ENCODE peak calls at places on chromosomes 4 and X, in four cellular contexts. O is cardiac muscle cell, R is sigmoid colon, J is astrocyte. Q is an unnamed sample.

GRCh38 chr4:83947811-83948210 is 411.9 kb downstream of the GPAT3 start:
- DNase-seq in R (no peak), O (no peak), J (no peak), Q (no peak)

GRCh38 chr4:78749258-78749971 is 26.7 kb upstream of the BMP2K start:
- DNase-seq in R (no peak), O (peak; percentile 36), J (peak; percentile 45), Q (no peak)

GRCh38 chr4:137711502-137711901 is 179.2 kb upstream of the PCDH18 start:
- DNase-seq in R (no peak), O (no peak), J (no peak), Q (no peak)

GRCh38 chrX:75989806-75990590 is 182.9 kb upstream of the PBDC1 start:
- DNase-seq in J (no peak), O (no peak), R (no peak), Q (no peak)

GRCh38 chrX:56782791-56783449 is 53.9 kb downstream of the NBDY start:
- DNase-seq in R (peak; percentile 73), J (no peak), O (no peak), Q (no peak)

GRCh38 chrX:105610401-105610800 is 211.9 kb upstream of the NRK start:
- DNase-seq in R (no peak), O (no peak), J (no peak), Q (peak; percentile 3)

GRCh38 chrX:23557070-23557469 is 110.2 kb upstream of the PRDX4 start:
- DNase-seq in R (no peak), J (peak; percentile 25), O (peak; percentile 68), Q (no peak)

GRCh38 chrX:97211070-97211469 is 327.4 kb downstream of the RPA4 start:
- DNase-seq in J (no peak), R (no peak), O (no peak), Q (no peak)

GRCh38 chr4:144409525-144409924 is 236.4 kb upstream of the HHIP start:
- DNase-seq in J (no peak), O (no peak), R (no peak), Q (no peak)

GRCh38 chr4:1795304-1796195 is 2.5 kb downstream of the FGFR3 start:
- DNase-seq in J (no peak), O (no peak), R (no peak), Q (no peak)

DNA sequence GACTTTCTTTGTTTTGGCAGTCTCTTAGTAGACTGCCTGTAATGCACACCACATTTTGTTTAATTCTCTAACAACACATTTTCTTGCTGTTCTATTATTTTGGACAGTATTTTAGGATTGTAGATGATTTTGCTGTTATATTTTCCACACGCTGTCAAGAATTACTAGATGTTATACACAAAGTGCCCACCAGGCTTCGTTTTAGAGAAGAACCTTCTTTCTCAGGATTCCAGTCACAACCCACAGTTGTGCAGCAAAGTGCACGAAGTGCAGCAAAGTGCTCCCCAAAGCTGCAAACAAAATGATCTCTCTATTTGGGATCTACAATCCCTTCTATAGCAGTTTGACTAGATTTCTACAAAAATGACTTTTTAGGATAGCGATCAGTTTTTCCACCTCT is 2.4 kb downstream of the ZNF141 start:
- DNase-seq in R (no peak), O (peak; percentile 1), J (no peak), Q (no peak)
- H3K9me3 ChIP-seq in R (peaks cover 22% of the 10 kb centered on the region), O (no peaks in the 10 kb centered on the region), J (no peaks in the 10 kb centered on the region), Q (no peaks in the 10 kb centered on the region)

GRCh38 chr4:173514641-173515217 is 15.3 kb downstream of the HAND2 start:
- DNase-seq in R (no peak), O (no peak), J (no peak), Q (no peak)
- H3K27me3 ChIP-seq in R (no peaks in the 10 kb centered on the region), O (peaks cover 35% of the 10 kb centered on the region), J (peaks cover 93% of the 10 kb centered on the region), Q (no peaks in the 10 kb centered on the region)

GRCh38 chrX:70268034-70268433 is at the start of gene ARR3:
- DNase-seq in O (no peak), J (no peak), R (no peak), Q (no peak)
- H3K9me3 ChIP-seq in O (no peaks in the 10 kb centered on the region), J (no peaks in the 10 kb centered on the region), R (no peaks in the 10 kb centered on the region), Q (no peaks in the 10 kb centered on the region)

GRCh38 chrX:100408643-100409315 is 1.3 kb downstream of the PCDH19 start:
- DNase-seq in J (no peak), R (no peak), O (no peak), Q (no peak)

GRCh38 chrX:100409316-100410082 is 574 bp downstream of the PCDH19 start:
- DNase-seq in O (no peak), R (no peak), J (no peak), Q (peak; percentile 6)

GRCh38 chrX:100411802-100412333 is 1.8 kb upstream of the PCDH19 start:
- DNase-seq in J (no peak), R (no peak), O (no peak), Q (no peak)

GRCh38 chrX:100410901-100411801 is 1.1 kb upstream of the PCDH19 start:
- DNase-seq in J (no peak), R (peak; percentile 63), O (no peak), Q (peak; percentile 7)

DNA sequence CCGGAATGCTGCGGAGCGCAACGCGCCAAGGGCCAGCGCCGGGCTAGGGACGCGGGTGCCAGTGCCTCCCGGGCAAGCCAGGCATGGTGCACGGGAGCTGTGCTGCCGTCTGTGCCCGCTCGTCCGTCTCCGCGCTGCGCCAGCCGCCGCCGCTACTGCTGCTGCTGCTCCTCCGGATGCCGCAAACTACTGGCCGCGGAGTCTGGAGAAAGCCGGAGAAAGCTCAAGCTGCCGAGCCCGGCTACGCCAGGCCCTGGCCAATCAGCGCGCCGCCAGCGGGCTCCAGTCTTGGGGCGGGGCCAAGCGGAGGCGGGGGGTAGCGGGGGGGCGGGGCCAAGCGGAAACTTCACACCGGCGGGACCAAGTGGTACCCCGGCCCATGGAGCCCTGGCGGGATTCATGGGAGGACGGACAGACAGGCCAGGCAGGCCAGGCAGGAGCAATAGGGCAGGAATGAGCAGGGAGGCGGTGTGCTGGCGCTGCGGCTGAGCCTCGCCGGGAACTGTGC is at the start of gene PCDH19:
- DNase-seq in R (peak; percentile 65), O (peak; percentile 65), J (peak; percentile 7), Q (peak; percentile 74)
- H3K27me3 ChIP-seq in R (peaks cover 33% of the 10 kb centered on the region), O (peaks cover 78% of the 10 kb centered on the region), J (peaks cover 40% of the 10 kb centered on the region), Q (peaks cover 6% of the 10 kb centered on the region)

GRCh38 chr4:147233-147632 is 22.9 kb downstream of the ZNF718 start:
- DNase-seq in J (no peak), O (no peak), R (no peak), Q (no peak)

GRCh38 chr4:146621-147020 is 22.3 kb downstream of the ZNF718 start:
- DNase-seq in O (no peak), R (no peak), J (no peak), Q (no peak)
- H3K9me3 ChIP-seq in O (peaks cover 4% of the 10 kb centered on the region), R (peaks cover 46% of the 10 kb centered on the region), J (peaks cover 15% of the 10 kb centered on the region), Q (peaks cover 4% of the 10 kb centered on the region)